ENCODE peak calls at places on chromosome 3, in five cellular contexts. J, E, N, T and P are unnamed samples.

GRCh38 chr3:51929420-51930003 is 12.2 kb downstream of the RRP9 start:
- DNase-seq in E (peak), N (no peak), J (peak), T (no peak), P (no peak)

GRCh38 chr3:142987707-142988106 is 13.7 kb upstream of the U2SURP start:
- DNase-seq in T (no peak), N (no peak), E (peak), J (peak), P (no peak)

GRCh38 chr3:11774296-11774877 is 72.3 kb downstream of the TAMM41 start:
- DNase-seq in E (peak), N (no peak), T (peak), J (peak), P (no peak)

GRCh38 chr3:66441124-66441523 is 59.7 kb downstream of the LRIG1 start:
- DNase-seq in E (peak), J (no peak), T (peak), N (no peak), P (no peak)

GRCh38 chr3:134971359-134971758 is 176.3 kb downstream of the EPHB1 start:
- DNase-seq in J (no peak), E (no peak), N (no peak), T (no peak), P (no peak)

GRCh38 chr3:141242722-141243092 is 11.1 kb downstream of the PXYLP1 start:
- DNase-seq in T (no peak), J (no peak), N (no peak), E (no peak), P (no peak)

GRCh38 chr3:65996605-65997004 is 42.1 kb downstream of the MAGI1 start:
- DNase-seq in E (peak), N (no peak), J (no peak), T (no peak), P (no peak)

GRCh38 chr3:79344876-79345871 is 422.6 kb downstream of the ROBO1 start:
- DNase-seq in T (peak), E (no peak), N (no peak), J (no peak), P (no peak)

GRCh38 chr3:25367025-25367424 is 61.0 kb upstream of the RARB start:
- DNase-seq in E (no peak), T (no peak), N (no peak), J (no peak), P (no peak)

GRCh38 chr3:86794336-86795065 is 196.4 kb downstream of the VGLL3 start:
- DNase-seq in T (no peak), N (no peak), E (no peak), J (no peak), P (no peak)

GRCh38 chr3:181782306-181782924 is 70.7 kb downstream of the SOX2 start:
- DNase-seq in J (no peak), E (peak), T (no peak), N (no peak), P (no peak)

GRCh38 chr3:167733961-167734497 is 663 bp downstream of the PDCD10 start:
- DNase-seq in T (no peak), J (no peak), N (no peak), E (peak), P (no peak)

GRCh38 chr3:25903371-25903770 is 113.5 kb downstream of the OXSM start:
- DNase-seq in N (no peak), J (no peak), T (no peak), E (no peak), P (no peak)

GRCh38 chr3:99789322-99789721 is 28.3 kb upstream of the CMSS1 start:
- DNase-seq in E (peak), N (no peak), J (peak), T (peak), P (no peak)

GRCh38 chr3:136659253-136659652 is 92.9 kb downstream of the STAG1 start:
- DNase-seq in E (peak), N (no peak), J (no peak), T (peak), P (no peak)

GRCh38 chr3:65751123-65751700 is 287.5 kb downstream of the MAGI1 start:
- DNase-seq in J (peak), T (peak), E (peak), N (no peak), P (no peak)

GRCh38 chr3:160677459-160677901 is 520 bp downstream of the ARL14 start:
- DNase-seq in E (peak), T (peak), N (no peak), J (no peak), P (no peak)

GRCh38 chr3:38438421-38438820 is 15.3 kb upstream of the ACVR2B start:
- DNase-seq in J (no peak), T (no peak), E (peak), N (no peak), P (no peak)

GRCh38 chr3:112319516-112320276 is 13.3 kb upstream of the CD200 start:
- DNase-seq in N (no peak), E (peak), T (no peak), J (no peak), P (no peak)

GRCh38 chr3:49656541-49657112 is 17.5 kb upstream of the APEH start:
- DNase-seq in T (no peak), E (no peak), J (no peak), N (no peak), P (no peak)

GRCh38 chr3:161266731-161267150 is 45.6 kb downstream of the NMD3 start:
- DNase-seq in N (no peak), E (peak), J (no peak), T (peak), P (no peak)

GRCh38 chr3:120170223-120170622 is 76.0 kb upstream of the GSK3B start:
- DNase-seq in J (no peak), E (peak), T (peak), N (no peak), P (no peak)

GRCh38 chr3:45659661-45660566 is 29.3 kb upstream of the SACM1L start:
- DNase-seq in J (peak), T (peak), N (peak), E (peak), P (no peak)

GRCh38 chr3:42300013-42300412 is 34.0 kb upstream of the CCK start:
- DNase-seq in T (peak), E (peak), J (no peak), N (peak), P (no peak)

GRCh38 chr3:40387895-40388254 is 891 bp downstream of the ENTPD3 start:
- DNase-seq in N (no peak), E (no peak), J (no peak), T (no peak), P (no peak)

GRCh38 chr3:149435936-149436885 is 38.3 kb upstream of the TM4SF4 start:
- DNase-seq in E (no peak), J (no peak), T (peak), N (no peak), P (no peak)

GRCh38 chr3:32794487-32795308 is 23.1 kb upstream of the TRIM71 start:
- DNase-seq in N (no peak), J (no peak), T (peak), E (peak), P (no peak)

GRCh38 chr3:14206548-14207177 is 28.0 kb downstream of the LSM3 start:
- DNase-seq in T (no peak), N (no peak), E (no peak), J (peak), P (no peak)

GRCh38 chr3:53150247-53151085 is 10.5 kb upstream of the PRKCD start:
- DNase-seq in E (peak), N (no peak), J (no peak), T (peak), P (no peak)

GRCh38 chr3:30544811-30545210 is 61.6 kb upstream of the TGFBR2 start:
- DNase-seq in E (peak), N (no peak), J (no peak), T (peak), P (no peak)

GRCh38 chr3:21059409-21059808 is 691.6 kb downstream of the ZNF385D start:
- DNase-seq in E (no peak), J (no peak), T (no peak), N (no peak), P (no peak)

GRCh38 chr3:102233881-102234280 is 200.9 kb upstream of the ZPLD1 start:
- DNase-seq in N (no peak), T (no peak), J (no peak), E (no peak), P (no peak)

GRCh38 chr3:102237838-102238237 is 197.0 kb upstream of the ZPLD1 start:
- DNase-seq in N (no peak), E (no peak), T (peak), J (no peak), P (no peak)

GRCh38 chr3:102237181-102237580 is 197.6 kb upstream of the ZPLD1 start:
- DNase-seq in N (no peak), J (no peak), E (no peak), T (no peak), P (no peak)

GRCh38 chr3:102238362-102238761 is 196.5 kb upstream of the ZPLD1 start:
- DNase-seq in E (peak), N (no peak), J (no peak), T (no peak), P (no peak)

DNA sequence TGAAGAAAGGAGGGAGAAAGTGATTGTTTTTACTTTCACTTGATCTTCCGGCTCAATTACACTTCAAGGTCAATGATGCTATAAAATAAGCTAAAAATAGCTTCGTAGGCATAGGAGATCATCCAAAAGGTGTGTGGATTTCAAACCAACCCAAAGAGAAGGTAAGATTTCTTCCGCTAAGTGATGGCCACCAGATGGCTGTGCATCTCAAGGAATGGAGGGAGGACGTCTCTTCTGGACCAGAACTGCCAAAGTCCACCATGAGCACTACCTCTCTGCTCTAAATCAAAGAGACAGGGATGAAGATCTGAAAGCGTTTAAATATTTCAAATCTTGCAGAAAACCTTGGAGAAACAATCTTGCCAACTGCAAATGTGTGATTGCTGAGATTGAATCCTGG is 199.1 kb upstream of the ZPLD1 start:
- DNase-seq in T (no peak), J (no peak), N (no peak), E (peak), P (no peak)
- TF ChIP-seq CTCF in T (peak), J (no peak), N (no peak), E (peak), P (no peak)

GRCh38 chr3:184511741-184512140 is 49.8 kb upstream of the EPHB3 start:
- DNase-seq in E (no peak), N (no peak), T (no peak), J (no peak), P (no peak)

GRCh38 chr3:184512621-184513020 is 49.0 kb upstream of the EPHB3 start:
- DNase-seq in E (no peak), T (no peak), J (no peak), N (no peak), P (no peak)

GRCh38 chr3:184506579-184506978 is 55.0 kb upstream of the EPHB3 start:
- DNase-seq in T (no peak), J (no peak), E (no peak), N (no peak), P (no peak)

GRCh38 chr3:184505479-184505878 is 56.1 kb upstream of the EPHB3 start:
- DNase-seq in J (no peak), N (no peak), E (no peak), T (no peak), P (no peak)

DNA sequence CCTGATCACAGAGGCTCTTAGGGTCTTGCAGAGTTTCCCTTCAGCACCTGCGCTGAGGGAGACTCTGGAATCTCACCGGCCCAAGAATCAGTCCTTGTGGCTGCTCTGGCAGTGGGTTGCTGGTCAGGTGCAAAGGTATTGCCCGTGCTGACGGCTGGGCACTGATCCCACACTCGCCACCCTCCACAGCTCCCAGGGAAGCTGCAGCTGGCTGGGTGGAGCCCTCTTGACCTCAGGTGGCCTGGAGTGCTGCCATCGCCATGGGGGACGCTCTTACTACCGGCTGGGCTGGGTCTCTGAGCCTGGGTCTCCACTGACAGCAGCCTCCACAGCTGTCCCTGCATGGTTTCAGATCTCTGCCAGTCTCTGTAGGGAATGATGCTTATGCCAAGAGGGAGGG is 52.6 kb upstream of the EPHB3 start:
- DNase-seq in E (no peak), J (no peak), N (no peak), T (no peak), P (no peak)
- TF ChIP-seq CTCF in E (no peak), J (no peak), N (no peak), T (no peak), P (no peak)

DNA sequence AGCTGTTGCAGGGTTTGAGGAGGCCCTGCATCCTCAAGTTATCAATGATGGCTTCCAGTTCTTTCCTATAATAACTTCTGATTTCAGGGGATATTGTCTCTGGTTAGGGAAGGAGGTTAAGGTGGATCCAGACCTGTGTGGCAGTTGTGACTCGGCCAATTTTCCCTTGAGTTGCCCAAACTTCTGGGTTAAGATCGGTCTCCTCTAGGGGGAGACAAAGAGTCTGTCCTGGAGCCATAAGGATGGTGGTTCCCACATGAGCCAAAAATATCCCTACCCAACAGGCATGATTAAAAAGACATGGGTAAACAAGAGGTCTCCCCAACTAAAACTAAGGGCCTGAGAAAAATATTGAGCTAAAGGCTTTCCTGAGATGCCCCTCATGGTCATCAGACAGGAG is 227.5 kb upstream of the MDFIC2 start:
- DNase-seq in J (no peak), N (no peak), T (no peak), E (peak), P (no peak)
- TF ChIP-seq CTCF in J (peak), N (no peak), T (peak), E (peak), P (no peak)

DNA sequence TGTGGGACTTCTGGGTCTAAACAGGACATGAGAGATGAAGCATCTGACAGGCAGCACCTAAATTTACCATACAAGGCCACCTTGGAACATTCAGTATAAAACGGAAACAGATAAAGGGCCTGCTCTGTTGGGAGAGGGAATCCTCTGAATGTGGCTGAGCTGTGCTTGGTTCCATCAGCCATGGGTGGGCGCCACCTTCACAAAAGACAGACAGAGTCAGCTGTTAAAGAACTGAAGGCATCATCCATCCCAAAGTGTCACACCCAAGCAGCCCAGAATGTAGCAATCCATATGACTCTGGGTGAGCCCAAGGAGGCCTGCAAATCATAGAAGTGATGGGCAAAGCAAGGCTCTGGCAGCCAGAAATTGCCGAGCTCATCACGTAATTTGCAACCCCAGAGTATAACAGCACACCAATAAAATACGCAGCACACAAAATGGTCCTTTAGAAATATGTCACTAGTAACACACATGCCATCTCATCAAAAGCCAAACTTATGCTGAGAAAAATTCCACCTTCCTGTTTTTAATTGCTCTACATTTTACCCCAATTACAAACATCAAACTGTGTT is 24.8 kb upstream of the RBP1 start:
- DNase-seq in N (no peak), E (peak), J (no peak), T (no peak), P (no peak)
- TF ChIP-seq CTCF in N (no peak), E (peak), J (peak), T (no peak), P (no peak)

DNA sequence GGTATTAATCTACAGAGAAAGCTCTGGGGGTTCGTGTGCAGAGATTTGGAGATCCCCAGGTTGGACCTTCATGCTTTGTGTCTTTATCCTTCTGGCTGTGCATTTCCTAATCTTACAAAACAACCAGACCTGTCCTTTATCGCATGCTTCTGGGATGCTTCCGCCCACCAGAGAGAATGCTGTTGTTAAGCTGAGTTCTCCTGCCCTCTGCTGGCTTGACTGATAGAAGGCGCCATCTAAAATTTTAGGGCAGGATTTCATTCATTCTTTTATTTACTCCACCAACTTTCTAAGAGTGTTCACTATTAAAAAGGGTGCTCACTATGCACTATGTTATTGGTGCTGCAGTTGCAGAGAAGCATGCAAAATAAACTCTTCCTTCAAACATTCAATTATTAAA is 8.7 kb upstream of the SST start:
- DNase-seq in J (no peak), T (peak), N (peak), E (peak), P (no peak)
- TF ChIP-seq CTCF in J (peak), T (peak), N (no peak), E (peak), P (no peak)